ENCODE peak calls at places on chromosomes 12 and 14, in five cellular contexts. C is effector memory CD4-positive, alpha-beta T cell; H is ovary; D is breast epithelium; V is lung. S is an unnamed sample.

GRCh38 chr12:49541140-49541861 is 2.5 kb downstream of the KCNH3 start:
- DNase-seq in C (no peak), H (no peak), D (no peak), V (no peak), S (no peak)

GRCh38 chr12:47307680-47308399 is 228.1 kb upstream of the AMIGO2 start:
- DNase-seq in C (peak), H (no peak), D (no peak), V (peak), S (peak)

GRCh38 chr14:64038857-64039542 is 186.2 kb downstream of the SYNE2 start:
- DNase-seq in C (no peak), H (no peak), D (no peak), V (no peak), S (no peak)

GRCh38 chr14:76647699-76648298 is 113.5 kb upstream of the VASH1 start:
- DNase-seq in C (peak), H (no peak), D (no peak), V (no peak), S (peak)

GRCh38 chr12:62021808-62022207 is 238.4 kb upstream of the USP15 start:
- DNase-seq in C (no peak), H (no peak), D (no peak), V (no peak), S (no peak)

GRCh38 chr14:92726135-92726932 is 22.1 kb downstream of the LGMN start:
- DNase-seq in C (peak), H (no peak), D (peak), V (peak), S (no peak)

GRCh38 chr12:128818065-128819022 is 5.4 kb downstream of the SLC15A4 start:
- DNase-seq in C (no peak), H (no peak), D (no peak), V (no peak), S (no peak)

GRCh38 chr14:96126339-96126770 is 78.3 kb upstream of the BDKRB2 start:
- DNase-seq in C (peak), H (no peak), D (no peak), V (no peak), S (peak)

GRCh38 chr14:24426912-24427536 is 2.4 kb downstream of the CBLN3 start:
- DNase-seq in C (peak), H (peak), D (no peak), V (no peak), S (no peak)

GRCh38 chr14:101480747-101481530 is 80.4 kb upstream of the DIO3 start:
- DNase-seq in C (no peak), H (peak), D (peak), V (no peak), S (no peak)

GRCh38 chr12:55664826-55665225 is 28.1 kb downstream of the OR10P1 start:
- DNase-seq in C (no peak), H (no peak), D (no peak), V (no peak), S (no peak)

GRCh38 chr12:54195736-54196347 is 7.1 kb upstream of the SMUG1 start:
- DNase-seq in C (no peak), H (no peak), D (no peak), V (peak), S (peak)

GRCh38 chr12:132605892-132606291 is 4.5 kb downstream of the LRCOL1 start:
- DNase-seq in C (no peak), H (no peak), D (no peak), V (no peak), S (no peak)

GRCh38 chr12:23484238-23484637 is 465.2 kb downstream of the SOX5 start:
- DNase-seq in C (no peak), H (no peak), D (no peak), V (no peak), S (no peak)

GRCh38 chr12:1928439-1929121 is 10.1 kb upstream of the CACNA2D4 start:
- DNase-seq in C (no peak), H (no peak), D (no peak), V (no peak), S (no peak)

GRCh38 chr12:47773858-47774580 is 981 bp downstream of the SLC48A1 start:
- DNase-seq in C (no peak), H (no peak), D (no peak), V (no peak), S (peak)

GRCh38 chr14:54219281-54220121 is 177.3 kb upstream of the CDKN3 start:
- DNase-seq in C (no peak), H (no peak), D (no peak), V (no peak), S (no peak)

GRCh38 chr12:52494100-52494499 is 1.0 kb upstream of the KRT6A start:
- DNase-seq in C (no peak), H (no peak), D (no peak), V (no peak), S (no peak)

GRCh38 chr14:35300228-35300627 is 8.0 kb downstream of the PSMA6 start:
- DNase-seq in C (no peak), H (no peak), D (no peak), V (no peak), S (no peak)

GRCh38 chr12:95470300-95470699 is 3.7 kb upstream of the METAP2 start:
- DNase-seq in C (no peak), H (no peak), D (no peak), V (no peak), S (no peak)

GRCh38 chr12:113086249-113087164 is 30.0 kb downstream of the DTX1 start:
- DNase-seq in C (no peak), H (no peak), D (no peak), V (no peak), S (no peak)

GRCh38 chr12:59088673-59089072 is 168.4 kb upstream of the LRIG3 start:
- DNase-seq in C (no peak), H (no peak), D (no peak), V (no peak), S (no peak)

GRCh38 chr12:124310178-124310577 is 15.3 kb downstream of the RFLNA start:
- DNase-seq in C (no peak), H (no peak), D (no peak), V (no peak), S (no peak)

GRCh38 chr12:83818888-83819287 is 1093.7 kb downstream of the SLC6A15 start:
- DNase-seq in C (no peak), H (peak), D (no peak), V (no peak), S (no peak)

GRCh38 chr12:24960222-24960855 is 11.4 kb upstream of the BCAT1 start:
- DNase-seq in C (no peak), H (no peak), D (no peak), V (no peak), S (no peak)

GRCh38 chr12:60205500-60205899 is 609.7 kb downstream of the SLC16A7 start:
- DNase-seq in C (no peak), H (no peak), D (no peak), V (no peak), S (no peak)

GRCh38 chr12:53320352-53321195 is 836 bp downstream of the AAAS start:
- DNase-seq in C (no peak), H (no peak), D (no peak), V (no peak), S (no peak)

GRCh38 chr14:81452766-81453165 is 52.6 kb upstream of the STON2 start:
- DNase-seq in C (no peak), H (no peak), D (no peak), V (no peak), S (no peak)

GRCh38 chr14:31263485-31264133 is 56.0 kb upstream of the HECTD1 start:
- DNase-seq in C (no peak), H (peak), D (no peak), V (peak), S (no peak)

GRCh38 chr12:127263621-127264020 is 1003.3 kb upstream of the TMEM132C start:
- DNase-seq in C (no peak), H (no peak), D (no peak), V (no peak), S (no peak)

GRCh38 chr14:74551001-74551400 is 57.4 kb downstream of the ISCA2 start:
- DNase-seq in C (no peak), H (no peak), D (no peak), V (no peak), S (no peak)

GRCh38 chr14:77406718-77407117 is 16.6 kb downstream of the NOXRED1 start:
- DNase-seq in C (no peak), H (peak), D (no peak), V (no peak), S (peak)

GRCh38 chr14:49593016-49593415 is 5.7 kb upstream of the LRR1 start:
- DNase-seq in C (no peak), H (no peak), D (no peak), V (no peak), S (no peak)

GRCh38 chr14:96584199-96584906 is 82.2 kb downstream of the PAPOLA start:
- DNase-seq in C (no peak), H (no peak), D (no peak), V (peak), S (peak)

GRCh38 chr14:66745078-66745477 is 237.1 kb downstream of the GPHN start:
- DNase-seq in C (no peak), H (no peak), D (no peak), V (no peak), S (no peak)

GRCh38 chr14:71166434-71166833 is 259.2 kb downstream of the PCNX1 start:
- DNase-seq in C (no peak), H (no peak), D (no peak), V (no peak), S (no peak)

GRCh38 chr14:71165650-71166049 is 258.4 kb downstream of the PCNX1 start:
- DNase-seq in C (no peak), H (no peak), D (no peak), V (no peak), S (no peak)

GRCh38 chr14:71168564-71168963 is 261.3 kb downstream of the PCNX1 start:
- DNase-seq in C (no peak), H (no peak), D (no peak), V (no peak), S (no peak)

GRCh38 chr14:71169861-71170260 is 262.6 kb downstream of the PCNX1 start:
- DNase-seq in C (no peak), H (no peak), D (no peak), V (no peak), S (no peak)

DNA sequence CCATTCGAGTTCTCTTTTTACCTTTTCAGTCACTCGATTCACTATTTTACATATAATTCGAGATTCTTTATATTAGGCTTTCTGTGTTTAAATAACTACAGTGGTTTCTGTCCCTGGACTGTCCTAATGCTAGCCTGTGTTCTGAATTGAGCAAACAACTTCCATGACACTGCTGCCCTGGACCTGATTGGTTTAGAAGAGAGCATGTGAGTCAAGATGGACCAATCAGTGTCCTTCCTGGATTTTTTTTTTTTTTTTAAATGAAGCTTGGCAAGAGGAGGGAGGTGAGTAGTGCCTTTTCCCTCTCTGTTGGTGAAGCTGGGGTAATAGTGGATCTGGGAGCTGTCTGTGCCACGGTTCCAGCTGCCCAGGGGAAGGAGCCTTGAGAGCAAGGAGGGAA is 261.8 kb downstream of the PCNX1 start:
- DNase-seq in C (no peak), H (no peak), D (no peak), V (no peak), S (no peak)
- H3K4me3 ChIP-seq in C (no peak), H (no peak), D (no peak), V (no peak), S (no peak)

GRCh38 chr12:68835333-68835908 is 27.4 kb downstream of the MDM2 start:
- DNase-seq in C (no peak), H (no peak), D (no peak), V (no peak), S (no peak)

GRCh38 chr12:68832504-68832867 is 24.5 kb downstream of the MDM2 start:
- DNase-seq in C (no peak), H (no peak), D (no peak), V (no peak), S (no peak)

GRCh38 chr12:68831272-68831671 is 23.3 kb downstream of the MDM2 start:
- DNase-seq in C (no peak), H (no peak), D (no peak), V (no peak), S (no peak)

GRCh38 chr12:68831751-68832503 is 23.9 kb downstream of the MDM2 start:
- DNase-seq in C (no peak), H (no peak), D (no peak), V (no peak), S (no peak)

GRCh38 chr12:68833508-68833907 is 25.5 kb downstream of the MDM2 start:
- DNase-seq in C (no peak), H (no peak), D (no peak), V (no peak), S (no peak)
- H3K27ac ChIP-seq in C (no peak), H (no peak), D (no peak), V (no peak), S (no peak)

GRCh38 chr12:90299121-90299520 is 590.5 kb upstream of the ATP2B1 start:
- DNase-seq in C (no peak), H (no peak), D (no peak), V (no peak), S (no peak)
- H3K4me3 ChIP-seq in C (peak), H (no peak), D (no peak), V (no peak), S (no peak)

DNA sequence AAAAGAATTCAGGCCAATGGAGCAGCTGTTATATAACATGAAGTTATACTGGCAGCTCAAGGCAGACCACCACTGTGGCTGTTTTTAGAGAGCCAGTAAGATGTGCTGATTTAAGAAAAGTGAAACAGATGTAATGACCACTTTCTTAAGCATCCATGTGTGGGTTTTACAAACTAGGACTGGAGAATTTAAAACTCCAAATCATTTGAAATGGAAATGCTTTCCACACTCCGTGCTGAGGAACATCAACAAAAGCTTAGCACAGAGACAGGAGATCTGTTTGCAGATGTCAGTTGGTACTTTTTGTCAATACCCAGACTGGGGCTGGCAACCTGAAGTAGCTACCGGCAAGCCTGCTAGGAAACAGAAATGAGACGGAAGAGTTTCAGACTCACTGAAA is 164.8 kb downstream of the TTC7B start:
- DNase-seq in C (no peak), H (no peak), D (no peak), V (no peak), S (no peak)
- H3K27ac ChIP-seq in C (no peak), H (no peak), D (no peak), V (no peak), S (no peak)

S was measured in HL-60.